ENCODE peak calls at places on chromosomes 2 and 18, in four cellular contexts. R is naive thymus-derived CD4-positive, alpha-beta T cell; K is left lung; F is RWPE1. E is an unnamed sample.

GRCh38 chr2:85844486-85844885 is 44.3 kb downstream of the ST3GAL5 start:
- DNase-seq in R (no peak), K (no peak), F (no peak), E (no peak)

GRCh38 chr18:44602380-44602779 is 78.3 kb upstream of the SETBP1 start:
- DNase-seq in R (no peak), K (no peak), F (no peak), E (no peak)

GRCh38 chr2:85413592-85414421 is 3.6 kb upstream of the CAPG start:
- DNase-seq in R (no peak), K (no peak), F (peak), E (no peak)

GRCh38 chr2:20091305-20091991 is 40.0 kb upstream of the LAPTM4A start:
- DNase-seq in R (no peak), K (no peak), F (peak), E (no peak)

GRCh38 chr2:136361521-136361920 is 243.6 kb upstream of the CXCR4 start:
- DNase-seq in R (no peak), K (no peak), F (no peak), E (no peak)

GRCh38 chr2:110125292-110125691 is 9.7 kb upstream of the MALL start:
- DNase-seq in R (no peak), K (no peak), F (no peak), E (no peak)

GRCh38 chr2:237253046-237253723 is 160.8 kb downstream of the COL6A3 start:
- DNase-seq in R (no peak), K (no peak), F (no peak), E (no peak)

GRCh38 chr2:200274116-200275075 is 32.1 kb upstream of the SPATS2L start:
- DNase-seq in R (no peak), K (no peak), F (no peak), E (no peak)

GRCh38 chr2:140023291-140023690 is 1243.1 kb upstream of the NXPH2 start:
- DNase-seq in R (no peak), K (no peak), F (no peak), E (no peak)

GRCh38 chr2:12502759-12503158 is 214.0 kb upstream of the TRIB2 start:
- DNase-seq in R (no peak), K (no peak), F (no peak), E (no peak)

GRCh38 chr18:53756607-53756972 is 467.9 kb downstream of the MBD2 start:
- DNase-seq in R (no peak), K (no peak), F (no peak), E (no peak)

GRCh38 chr2:98487806-98488189 is 43.1 kb downstream of the INPP4A start:
- DNase-seq in R (peak), K (no peak), F (peak), E (peak)

GRCh38 chr2:123061534-123061933 is 963.6 kb upstream of the CNTNAP5 start:
- DNase-seq in R (no peak), K (no peak), F (no peak), E (no peak)

GRCh38 chr18:58714821-58715220 is 43.6 kb downstream of the MALT1 start:
- DNase-seq in R (no peak), K (no peak), F (no peak), E (no peak)

GRCh38 chr18:48100712-48101165 is 170.3 kb upstream of the SMAD2 start:
- DNase-seq in R (no peak), K (no peak), F (no peak), E (no peak)

GRCh38 chr2:27236626-27237025 is 19.5 kb downstream of the CAD start:
- DNase-seq in R (no peak), K (no peak), F (no peak), E (no peak)

GRCh38 chr2:36407403-36407802 is 51.8 kb downstream of the CRIM1 start:
- DNase-seq in R (no peak), K (no peak), F (no peak), E (no peak)
- H3K27ac ChIP-seq in R (no peak), K (no peak), F (no peak), E (no peak)

GRCh38 chr2:152471013-152471412 is 136.0 kb downstream of the FMNL2 start:
- DNase-seq in R (no peak), K (no peak), F (no peak), E (no peak)

GRCh38 chr2:152468832-152469692 is 134.1 kb downstream of the FMNL2 start:
- DNase-seq in R (no peak), K (no peak), F (peak), E (no peak)

GRCh38 chr2:152473151-152473857 is 138.3 kb downstream of the FMNL2 start:
- DNase-seq in R (no peak), K (no peak), F (no peak), E (no peak)

GRCh38 chr2:152472524-152472923 is 137.6 kb downstream of the FMNL2 start:
- DNase-seq in R (no peak), K (no peak), F (no peak), E (no peak)

GRCh38 chr2:152471499-152471898 is 136.5 kb downstream of the FMNL2 start:
- DNase-seq in R (no peak), K (no peak), F (no peak), E (no peak)
- H3K27ac ChIP-seq in R (no peak), K (peak), F (no peak), E (no peak)

GRCh38 chr2:70527447-70528080 is 26.1 kb downstream of the TGFA start:
- DNase-seq in R (no peak), K (no peak), F (no peak), E (no peak)
- H3K27ac ChIP-seq in R (no peak), K (no peak), F (peak), E (no peak)

DNA sequence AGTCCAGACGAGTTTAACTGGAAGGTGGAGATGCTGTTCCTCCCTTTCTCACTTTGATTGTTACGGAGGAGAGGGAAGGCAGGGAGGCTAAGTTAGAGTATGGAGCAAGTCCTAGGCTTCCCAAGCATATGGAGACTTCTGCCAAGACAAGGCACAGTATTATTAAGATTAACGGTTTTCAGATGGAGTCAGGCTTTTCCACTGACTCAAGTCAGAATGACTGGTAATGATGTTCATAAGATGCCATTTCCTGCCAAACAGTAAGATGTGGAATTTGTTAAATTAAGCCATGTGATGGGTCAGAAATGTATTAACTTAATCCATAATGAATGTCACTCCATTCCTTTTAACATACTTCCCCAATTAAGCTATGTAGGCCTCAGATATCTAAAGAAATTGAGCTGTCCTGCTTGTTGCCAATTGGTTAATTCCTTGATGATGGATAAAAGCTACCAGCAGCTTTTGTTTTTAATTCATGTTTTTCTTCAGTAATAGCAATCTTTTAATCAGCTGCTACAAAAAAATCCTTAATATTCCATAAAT is 383.7 kb downstream of the ZNF521 start:
- DNase-seq in R (no peak), K (no peak), F (no peak), E (no peak)
- H3K27ac ChIP-seq in R (no peak), K (no peak), F (no peak), E (no peak)

GRCh38 chr2:176147790-176148496 is 3.4 kb upstream of the HOXD4 start:
- DNase-seq in R (no peak), K (no peak), F (no peak), E (no peak)
- H3K27ac ChIP-seq in R (no peak), K (no peak), F (no peak), E (no peak)

GRCh38 chr18:76463358-76463757 is 31.7 kb downstream of the ZNF516 start:
- DNase-seq in R (no peak), K (no peak), F (no peak), E (no peak)

GRCh38 chr18:76464281-76465259 is 30.5 kb downstream of the ZNF516 start:
- DNase-seq in R (no peak), K (no peak), F (no peak), E (no peak)

GRCh38 chr18:76465630-76466409 is 29.2 kb downstream of the ZNF516 start:
- DNase-seq in R (no peak), K (no peak), F (no peak), E (no peak)

GRCh38 chr18:76462326-76462694 is 32.7 kb downstream of the ZNF516 start:
- DNase-seq in R (no peak), K (no peak), F (no peak), E (no peak)

GRCh38 chr18:76463872-76464271 is 31.2 kb downstream of the ZNF516 start:
- DNase-seq in R (no peak), K (no peak), F (no peak), E (no peak)
- H3K27ac ChIP-seq in R (no peak), K (no peak), F (no peak), E (no peak)

DNA sequence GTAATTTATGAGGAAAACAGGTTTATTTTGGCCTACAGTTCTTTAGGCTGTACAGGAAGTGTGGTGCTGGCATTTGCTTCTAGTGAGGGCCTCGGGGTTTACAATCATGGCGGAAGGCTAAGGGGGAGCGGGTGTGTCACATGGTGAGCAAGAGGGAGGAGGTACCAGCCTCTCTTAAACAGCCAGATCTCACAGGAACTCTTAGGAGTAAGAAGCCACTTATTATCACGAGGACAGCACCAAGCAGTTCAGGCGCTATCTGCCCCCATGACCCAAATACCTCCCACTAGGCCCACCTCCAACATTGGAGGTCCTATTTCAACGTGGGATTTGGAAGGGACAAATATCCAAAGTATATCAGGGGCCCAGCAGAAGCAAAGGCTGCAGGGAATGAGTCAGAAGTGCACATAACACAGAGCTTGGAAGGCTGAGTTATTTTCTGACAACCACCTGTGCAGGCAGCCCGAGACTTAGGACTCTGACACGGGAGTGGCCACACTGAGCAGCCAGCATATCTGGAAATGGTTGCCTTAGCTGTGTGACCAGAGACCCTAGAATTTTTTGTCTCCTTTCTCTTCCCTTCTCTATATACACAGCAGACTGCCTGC is 170.9 kb downstream of the PRPF40A start:
- DNase-seq in R (no peak), K (no peak), F (no peak), E (no peak)
- H3K27ac ChIP-seq in R (no peak), K (no peak), F (no peak), E (no peak)

DNA sequence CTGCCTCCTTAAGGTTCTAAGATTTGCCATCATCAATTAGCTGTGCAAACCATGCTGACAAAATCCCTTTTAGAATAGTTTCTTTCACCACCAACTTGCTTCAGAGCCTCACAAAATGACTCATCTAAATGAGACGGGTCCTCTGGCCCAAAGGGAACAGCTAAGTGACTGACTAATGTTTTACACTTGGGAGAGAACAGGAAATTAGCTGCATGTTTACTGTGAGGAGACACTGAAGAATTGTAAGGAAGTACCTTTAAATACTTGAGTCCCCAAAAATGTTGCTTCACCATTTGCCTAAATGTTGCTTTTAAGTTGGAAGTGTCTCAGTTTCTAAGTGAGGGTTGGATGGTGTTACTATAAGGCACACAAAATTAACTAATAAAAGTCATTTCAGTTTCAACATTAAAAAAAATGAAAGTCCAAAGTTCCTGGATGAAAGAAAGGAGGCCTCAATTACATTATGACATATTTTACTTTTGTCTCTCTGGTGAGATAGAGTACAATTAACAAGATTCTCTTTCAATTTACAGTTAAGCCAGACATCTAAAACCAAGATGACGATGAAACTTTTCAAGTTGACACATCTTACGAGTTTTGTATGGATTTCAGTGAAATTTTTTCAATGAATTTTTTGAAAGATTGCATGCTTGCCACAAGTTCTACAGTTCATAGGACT is 229.1 kb upstream of the FN1 start:
- DNase-seq in R (no peak), K (no peak), F (peak), E (no peak)
- H3K27ac ChIP-seq in R (no peak), K (peak), F (no peak), E (no peak)

E was measured in effector memory CD4-positive, alpha-beta T cell.